ENCODE peak calls at places on chromosomes 5 and 9, in eight cellular contexts. One of them, this sample, is unnamed.

GRCh38 chr5:83488821-83489220 is 17.3 kb downstream of the VCAN start:
- DNase-seq in mucosa of descending colon: no peak
- DNase-seq in foreskin fibroblast: no peak
- DNase-seq in AG09309: no peak
- DNase-seq in MM.1S: no peak
- DNase-seq in OCI-LY7: no peak
- DNase-seq in left ventricle myocardium inferior: no peak
- DNase-seq in astrocyte of the spinal cord: no peak
- DNase-seq in this sample: no peak

GRCh38 chr5:73311291-73312110 is 137.1 kb downstream of the FOXD1 start:
- DNase-seq in OCI-LY7: no peak
- DNase-seq in AG09309: peak; percentile 35
- DNase-seq in left ventricle myocardium inferior: no peak
- DNase-seq in MM.1S: no peak
- DNase-seq in foreskin fibroblast: peak; percentile 69
- DNase-seq in mucosa of descending colon: no peak
- DNase-seq in astrocyte of the spinal cord: peak; percentile 94
- DNase-seq in this sample: no peak

GRCh38 chr5:92942762-92943161 is 638.3 kb downstream of the NR2F1-AS1 start:
- DNase-seq in mucosa of descending colon: no peak
- DNase-seq in astrocyte of the spinal cord: no peak
- DNase-seq in left ventricle myocardium inferior: no peak
- DNase-seq in AG09309: no peak
- DNase-seq in MM.1S: no peak
- DNase-seq in OCI-LY7: no peak
- DNase-seq in foreskin fibroblast: no peak
- DNase-seq in this sample: no peak

GRCh38 chr5:127875235-127876021 is 172.2 kb downstream of the CCDC192 start:
- DNase-seq in astrocyte of the spinal cord: peak; percentile 59
- DNase-seq in mucosa of descending colon: peak; percentile 48
- DNase-seq in left ventricle myocardium inferior: peak; percentile 49
- DNase-seq in foreskin fibroblast: peak; percentile 57
- DNase-seq in AG09309: no peak
- DNase-seq in OCI-LY7: peak; percentile 60
- DNase-seq in MM.1S: peak; percentile 90
- DNase-seq in this sample: peak; percentile 35

GRCh38 chr5:113331201-113331551 is 103.6 kb downstream of the TSSK1B start:
- DNase-seq in foreskin fibroblast: peak; percentile 34
- DNase-seq in left ventricle myocardium inferior: no peak
- DNase-seq in MM.1S: no peak
- DNase-seq in astrocyte of the spinal cord: no peak
- DNase-seq in OCI-LY7: no peak
- DNase-seq in mucosa of descending colon: no peak
- DNase-seq in AG09309: peak; percentile 17
- DNase-seq in this sample: no peak

GRCh38 chr5:140322751-140323731 is 20.1 kb upstream of the PFDN1 start:
- DNase-seq in AG09309: peak; percentile 69
- DNase-seq in MM.1S: no peak
- DNase-seq in mucosa of descending colon: no peak
- DNase-seq in astrocyte of the spinal cord: peak; percentile 94
- DNase-seq in left ventricle myocardium inferior: peak; percentile 34
- DNase-seq in foreskin fibroblast: peak; percentile 95
- DNase-seq in OCI-LY7: no peak
- DNase-seq in this sample: no peak

GRCh38 chr9:29966247-29966646 is 2393.0 kb upstream of the C9orf72 start:
- DNase-seq in foreskin fibroblast: no peak
- DNase-seq in AG09309: no peak
- DNase-seq in MM.1S: no peak
- DNase-seq in astrocyte of the spinal cord: peak; percentile 41
- DNase-seq in mucosa of descending colon: no peak
- DNase-seq in OCI-LY7: no peak
- DNase-seq in left ventricle myocardium inferior: no peak
- DNase-seq in this sample: no peak

GRCh38 chr9:129624168-129624759 is 1.7 kb upstream of the NTMT1 start:
- DNase-seq in MM.1S: peak; percentile 66
- DNase-seq in OCI-LY7: peak; percentile 77
- DNase-seq in astrocyte of the spinal cord: peak; percentile 51
- DNase-seq in left ventricle myocardium inferior: no peak
- DNase-seq in foreskin fibroblast: peak; percentile 37
- DNase-seq in AG09309: no peak
- DNase-seq in mucosa of descending colon: peak; percentile 77
- DNase-seq in this sample: peak; percentile 78

GRCh38 chr5:172617817-172618216 is 23.2 kb upstream of the NEURL1B start:
- DNase-seq in AG09309: no peak
- DNase-seq in astrocyte of the spinal cord: no peak
- DNase-seq in MM.1S: no peak
- DNase-seq in OCI-LY7: no peak
- DNase-seq in mucosa of descending colon: no peak
- DNase-seq in foreskin fibroblast: no peak
- DNase-seq in left ventricle myocardium inferior: no peak
- DNase-seq in this sample: no peak

GRCh38 chr5:155826947-155827815 is 499.8 kb upstream of the SGCD start:
- DNase-seq in OCI-LY7: no peak
- DNase-seq in mucosa of descending colon: no peak
- DNase-seq in foreskin fibroblast: no peak
- DNase-seq in AG09309: no peak
- DNase-seq in left ventricle myocardium inferior: no peak
- DNase-seq in MM.1S: no peak
- DNase-seq in astrocyte of the spinal cord: no peak
- DNase-seq in this sample: no peak

GRCh38 chr5:102664946-102665345 is 90.2 kb upstream of the PAM start:
- DNase-seq in MM.1S: no peak
- DNase-seq in foreskin fibroblast: no peak
- DNase-seq in astrocyte of the spinal cord: no peak
- DNase-seq in AG09309: no peak
- DNase-seq in left ventricle myocardium inferior: no peak
- DNase-seq in OCI-LY7: no peak
- DNase-seq in mucosa of descending colon: no peak
- DNase-seq in this sample: no peak

GRCh38 chr5:102668220-102668930 is 86.7 kb upstream of the PAM start:
- DNase-seq in OCI-LY7: no peak
- DNase-seq in left ventricle myocardium inferior: no peak
- DNase-seq in mucosa of descending colon: no peak
- DNase-seq in MM.1S: no peak
- DNase-seq in AG09309: no peak
- DNase-seq in astrocyte of the spinal cord: no peak
- DNase-seq in foreskin fibroblast: no peak
- DNase-seq in this sample: no peak

GRCh38 chr5:102666164-102666951 is 88.7 kb upstream of the PAM start:
- DNase-seq in foreskin fibroblast: no peak
- DNase-seq in mucosa of descending colon: no peak
- DNase-seq in astrocyte of the spinal cord: no peak
- DNase-seq in left ventricle myocardium inferior: no peak
- DNase-seq in AG09309: peak; percentile 23
- DNase-seq in OCI-LY7: no peak
- DNase-seq in MM.1S: no peak
- DNase-seq in this sample: no peak

GRCh38 chr5:102670224-102670836 is 84.8 kb upstream of the PAM start:
- DNase-seq in AG09309: no peak
- DNase-seq in left ventricle myocardium inferior: no peak
- DNase-seq in astrocyte of the spinal cord: no peak
- DNase-seq in mucosa of descending colon: no peak
- DNase-seq in foreskin fibroblast: no peak
- DNase-seq in OCI-LY7: no peak
- DNase-seq in MM.1S: no peak
- DNase-seq in this sample: peak; percentile 57
- TF ChIP-seq CTCF in AG09309: peak; percentile 73
- TF ChIP-seq CTCF in left ventricle myocardium inferior: peak; percentile 66
- TF ChIP-seq CTCF in astrocyte of the spinal cord: peak; percentile 64
- TF ChIP-seq CTCF in mucosa of descending colon: no peak
- TF ChIP-seq CTCF in foreskin fibroblast: peak; percentile 59
- TF ChIP-seq CTCF in OCI-LY7: peak; percentile 62
- TF ChIP-seq CTCF in MM.1S: peak; percentile 40
- TF ChIP-seq CTCF in this sample: peak; percentile 17

DNA sequence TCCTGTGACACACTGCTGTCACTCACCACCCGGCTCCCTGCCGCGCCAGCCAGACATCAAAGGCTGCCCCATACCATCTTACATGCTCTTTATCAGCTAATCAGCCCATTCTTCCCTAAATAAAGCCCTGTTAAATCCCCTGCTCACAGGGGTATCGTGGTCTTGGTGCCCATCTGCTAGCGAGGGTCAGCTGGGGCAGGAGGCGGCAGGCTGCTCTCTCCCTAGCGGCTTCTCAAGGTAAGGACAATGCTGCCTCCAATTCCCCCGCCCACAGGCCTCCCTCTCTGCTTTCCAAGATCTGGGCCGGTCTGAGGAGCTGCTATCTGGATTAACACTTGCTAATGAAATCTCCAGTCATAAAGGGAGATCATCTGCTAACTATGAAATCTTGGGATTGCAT is 26.8 kb downstream of the BARHL1 start:
- DNase-seq in foreskin fibroblast: no peak
- DNase-seq in MM.1S: no peak
- DNase-seq in OCI-LY7: no peak
- DNase-seq in mucosa of descending colon: no peak
- DNase-seq in astrocyte of the spinal cord: no peak
- DNase-seq in AG09309: no peak
- DNase-seq in left ventricle myocardium inferior: no peak
- DNase-seq in this sample: no peak
- TF ChIP-seq CTCF in foreskin fibroblast: no peak
- TF ChIP-seq CTCF in MM.1S: no peak
- TF ChIP-seq CTCF in OCI-LY7: no peak
- TF ChIP-seq CTCF in mucosa of descending colon: no peak
- TF ChIP-seq CTCF in astrocyte of the spinal cord: no peak
- TF ChIP-seq CTCF in AG09309: no peak
- TF ChIP-seq CTCF in left ventricle myocardium inferior: no peak
- TF ChIP-seq CTCF in this sample: no peak

GRCh38 chr5:1668141-1668721 is 131.4 kb downstream of the MRPL36 start:
- DNase-seq in astrocyte of the spinal cord: no peak
- DNase-seq in MM.1S: no peak
- DNase-seq in AG09309: no peak
- DNase-seq in foreskin fibroblast: no peak
- DNase-seq in OCI-LY7: no peak
- DNase-seq in mucosa of descending colon: no peak
- DNase-seq in left ventricle myocardium inferior: no peak
- DNase-seq in this sample: no peak
- TF ChIP-seq CTCF in astrocyte of the spinal cord: no peak
- TF ChIP-seq CTCF in MM.1S: no peak
- TF ChIP-seq CTCF in AG09309: no peak
- TF ChIP-seq CTCF in foreskin fibroblast: no peak
- TF ChIP-seq CTCF in OCI-LY7: no peak
- TF ChIP-seq CTCF in mucosa of descending colon: no peak
- TF ChIP-seq CTCF in left ventricle myocardium inferior: no peak
- TF ChIP-seq CTCF in this sample: no peak

GRCh38 chr5:89128930-89129625 is 246.1 kb upstream of the MEF2C start:
- DNase-seq in MM.1S: no peak
- DNase-seq in left ventricle myocardium inferior: no peak
- DNase-seq in mucosa of descending colon: no peak
- DNase-seq in foreskin fibroblast: no peak
- DNase-seq in AG09309: no peak
- DNase-seq in astrocyte of the spinal cord: no peak
- DNase-seq in OCI-LY7: no peak
- DNase-seq in this sample: no peak
- TF ChIP-seq CTCF in MM.1S: no peak
- TF ChIP-seq CTCF in left ventricle myocardium inferior: no peak
- TF ChIP-seq CTCF in mucosa of descending colon: no peak
- TF ChIP-seq CTCF in foreskin fibroblast: no peak
- TF ChIP-seq CTCF in AG09309: no peak
- TF ChIP-seq CTCF in astrocyte of the spinal cord: no peak
- TF ChIP-seq CTCF in OCI-LY7: no peak
- TF ChIP-seq CTCF in this sample: no peak

GRCh38 chr9:38445154-38446043 is 21.1 kb upstream of the IGFBPL1 start:
- DNase-seq in MM.1S: no peak
- DNase-seq in foreskin fibroblast: no peak
- DNase-seq in mucosa of descending colon: no peak
- DNase-seq in OCI-LY7: peak; percentile 1
- DNase-seq in astrocyte of the spinal cord: no peak
- DNase-seq in AG09309: no peak
- DNase-seq in left ventricle myocardium inferior: no peak
- DNase-seq in this sample: peak; percentile 41
- TF ChIP-seq CTCF in MM.1S: no peak
- TF ChIP-seq CTCF in foreskin fibroblast: no peak
- TF ChIP-seq CTCF in mucosa of descending colon: no peak
- TF ChIP-seq CTCF in OCI-LY7: no peak
- TF ChIP-seq CTCF in astrocyte of the spinal cord: no peak
- TF ChIP-seq CTCF in AG09309: no peak
- TF ChIP-seq CTCF in left ventricle myocardium inferior: no peak
- TF ChIP-seq CTCF in this sample: no peak

DNA sequence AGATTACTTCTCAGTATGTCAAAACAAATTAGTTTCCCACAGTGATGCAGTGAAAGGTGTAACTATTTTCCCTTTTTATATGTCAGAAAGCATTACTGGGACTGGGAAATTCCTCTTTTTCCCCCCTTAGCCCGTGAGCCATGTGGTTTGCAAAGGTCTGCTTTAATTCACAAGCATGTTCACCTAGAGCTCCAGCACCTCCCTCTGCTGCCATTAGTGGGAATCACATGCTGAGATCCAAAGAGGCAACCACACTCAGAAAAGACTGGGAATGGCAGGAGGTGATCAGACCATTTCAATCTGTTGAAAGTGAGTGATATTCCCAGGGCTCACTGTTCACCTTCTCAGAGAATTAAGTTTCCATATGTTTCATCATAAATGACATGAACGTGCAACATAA is 703.7 kb upstream of the WWC1 start:
- DNase-seq in astrocyte of the spinal cord: peak; percentile 49
- DNase-seq in mucosa of descending colon: no peak
- DNase-seq in OCI-LY7: no peak
- DNase-seq in MM.1S: no peak
- DNase-seq in foreskin fibroblast: no peak
- DNase-seq in AG09309: no peak
- DNase-seq in left ventricle myocardium inferior: no peak
- DNase-seq in this sample: no peak
- TF ChIP-seq CTCF in astrocyte of the spinal cord: peak; percentile 68
- TF ChIP-seq CTCF in mucosa of descending colon: no peak
- TF ChIP-seq CTCF in OCI-LY7: no peak
- TF ChIP-seq CTCF in MM.1S: peak; percentile 28
- TF ChIP-seq CTCF in foreskin fibroblast: peak; percentile 54
- TF ChIP-seq CTCF in AG09309: peak; percentile 64
- TF ChIP-seq CTCF in left ventricle myocardium inferior: peak; percentile 58
- TF ChIP-seq CTCF in this sample: no peak